ENCODE peak calls at places on chromosomes 16 and 17, in five cellular contexts. I, A, C, W and O are unnamed samples.

GRCh38 chr17:45287526-45288264 is 25.8 kb upstream of the SPATA32 start:
- DNase-seq in C (no peak), I (peak; percentile 81), A (no peak), W (no peak), O (no peak)

GRCh38 chr17:49997773-49998703 is 3.0 kb upstream of the DLX3 start:
- DNase-seq in I (peak; percentile 73), C (peak; percentile 72), W (peak; percentile 58), A (peak; percentile 89), O (peak; percentile 38)

GRCh38 chr16:50209548-50210265 is 56.6 kb downstream of the TENT4B start:
- DNase-seq in I (no peak), W (no peak), A (no peak), C (no peak), O (no peak)

GRCh38 chr16:8087597-8088279 is 502.6 kb downstream of the TMEM114 start:
- DNase-seq in C (no peak), A (no peak), I (peak; percentile 31), W (no peak), O (no peak)

GRCh38 chr16:88628512-88628974 is 9.8 kb upstream of the IL17C start:
- DNase-seq in C (no peak), I (no peak), A (peak; percentile 35), W (no peak), O (no peak)

GRCh38 chr17:77555110-77555509 is 403.4 kb upstream of the TNRC6C start:
- DNase-seq in C (no peak), W (no peak), I (no peak), A (no peak), O (no peak)

GRCh38 chr17:28615260-28615940 is 1.4 kb upstream of the RSKR start:
- DNase-seq in I (no peak), W (no peak), C (no peak), A (no peak), O (no peak)

GRCh38 chr16:80051040-80051439 is 450.5 kb upstream of the MAF start:
- DNase-seq in C (no peak), W (no peak), I (no peak), A (no peak), O (no peak)

GRCh38 chr16:67445913-67446907 is 15.3 kb downstream of the HSD11B2 start:
- DNase-seq in A (no peak), C (no peak), W (no peak), I (no peak), O (no peak)

GRCh38 chr17:16989230-16989952 is 17.5 kb upstream of the TNFRSF13B start:
- DNase-seq in W (no peak), A (no peak), I (peak; percentile 24), C (no peak), O (no peak)

GRCh38 chr16:28549301-28549899 is 4.3 kb upstream of the SGF29 start:
- DNase-seq in I (peak; percentile 47), C (no peak), W (no peak), A (peak; percentile 42), O (no peak)

GRCh38 chr17:7211512-7212277 is 7.9 kb downstream of the DLG4 start:
- DNase-seq in I (no peak), W (no peak), A (no peak), C (no peak), O (no peak)

GRCh38 chr16:70679653-70680494 is 6.0 kb downstream of the MTSS2 start:
- DNase-seq in W (no peak), C (no peak), I (no peak), A (no peak), O (no peak)

GRCh38 chr17:75096082-75096625 is 8.4 kb downstream of the SLC16A5 start:
- DNase-seq in I (peak; percentile 81), W (no peak), A (peak; percentile 95), C (no peak), O (peak; percentile 84)

GRCh38 chr16:11063432-11064201 is 119.3 kb downstream of the CLEC16A start:
- DNase-seq in C (no peak), A (no peak), W (no peak), I (no peak), O (no peak)

GRCh38 chr17:79664925-79665738 is 54.3 kb upstream of the RBFOX3 start:
- DNase-seq in I (no peak), W (no peak), C (peak; percentile 4), A (no peak), O (peak; percentile 6)

GRCh38 chr17:64172510-64172909 is 42.6 kb upstream of the ERN1 start:
- DNase-seq in I (no peak), W (no peak), A (no peak), C (no peak), O (no peak)

GRCh38 chr16:22007509-22008214 is at the start of gene MOSMO:
- DNase-seq in W (no peak), I (peak; percentile 57), C (peak; percentile 41), A (peak; percentile 55), O (no peak)

GRCh38 chr16:1193825-1194581 is 31.1 kb downstream of the TPSG1 start:
- DNase-seq in I (no peak), C (no peak), A (no peak), W (no peak), O (no peak)

GRCh38 chr17:33012522-33013033 is 20.9 kb downstream of the SPACA3 start:
- DNase-seq in I (peak; percentile 80), W (peak; percentile 54), A (peak; percentile 69), C (peak; percentile 53), O (peak; percentile 58)

GRCh38 chr17:80982426-80982974 is 9.1 kb upstream of the CHMP6 start:
- DNase-seq in A (no peak), W (no peak), C (no peak), I (no peak), O (no peak)

GRCh38 chr17:44792276-44792675 is 33.5 kb downstream of the ADAM11 start:
- DNase-seq in W (no peak), A (peak; percentile 69), C (no peak), I (peak; percentile 24), O (no peak)